ENCODE peak calls at places on chromosome 1, in five cellular contexts. C, B, M, S and G are unnamed samples.

GRCh38 chr1:5576111-5577065 is 415.8 kb downstream of the NPHP4 start:
- DNase-seq in C (no peak), B (no peak), M (no peak), S (no peak), G (no peak)

GRCh38 chr1:171196351-171196750 is 11.3 kb downstream of the FMO2 start:
- DNase-seq in C (no peak), B (no peak), M (no peak), S (no peak), G (no peak)

GRCh38 chr1:94130851-94131595 is 10.1 kb upstream of the ABCA4 start:
- DNase-seq in C (no peak), B (no peak), M (peak), S (no peak), G (no peak)

GRCh38 chr1:241608379-241609033 is 31.7 kb downstream of the CHML start:
- DNase-seq in C (no peak), B (no peak), M (peak), S (no peak), G (no peak)

GRCh38 chr1:85616011-85616705 is 35.6 kb downstream of the CCN1 start:
- DNase-seq in C (peak), B (no peak), M (no peak), S (no peak), G (peak)

GRCh38 chr1:231800071-231800470 is 173.5 kb downstream of the DISC1 start:
- DNase-seq in C (no peak), B (no peak), M (peak), S (no peak), G (no peak)

GRCh38 chr1:199075792-199076191 is 437.0 kb downstream of the PTPRC start:
- DNase-seq in C (no peak), B (no peak), M (no peak), S (no peak), G (no peak)

GRCh38 chr1:233065655-233066054 is 115.2 kb downstream of the NTPCR start:
- DNase-seq in C (no peak), B (no peak), M (no peak), S (no peak), G (no peak)

GRCh38 chr1:195376190-195376589 is 1232.0 kb downstream of the KCNT2 start:
- DNase-seq in C (no peak), B (no peak), M (no peak), S (no peak), G (no peak)

GRCh38 chr1:7136166-7136953 is 351.1 kb downstream of the CAMTA1 start:
- DNase-seq in C (no peak), B (no peak), M (peak), S (no peak), G (peak)

GRCh38 chr1:183956559-183957188 is 80.9 kb downstream of the COLGALT2 start:
- DNase-seq in C (no peak), B (no peak), M (peak), S (no peak), G (no peak)

GRCh38 chr1:116741781-116742565 is 12.3 kb upstream of the CD2 start:
- DNase-seq in C (no peak), B (no peak), M (no peak), S (no peak), G (no peak)

GRCh38 chr1:40703316-40703715 is 11.8 kb downstream of the NFYC start:
- DNase-seq in C (no peak), B (no peak), M (peak), S (no peak), G (no peak)

GRCh38 chr1:180632326-180633088 is 685 bp downstream of the XPR1 start:
- DNase-seq in C (peak), B (peak), M (no peak), S (peak), G (no peak)

GRCh38 chr1:215835951-215836350 is 268.8 kb downstream of the KCTD3 start:
- DNase-seq in C (no peak), B (no peak), M (peak), S (no peak), G (no peak)

GRCh38 chr1:154219511-154219910 is 1.2 kb upstream of the UBAP2L start:
- DNase-seq in C (no peak), B (no peak), M (no peak), S (no peak), G (no peak)

GRCh38 chr1:29655145-29655544 is 418.8 kb downstream of the PTPRU start:
- DNase-seq in C (no peak), B (no peak), M (no peak), S (no peak), G (no peak)

GRCh38 chr1:68974447-68974846 is 477.6 kb upstream of the DEPDC1 start:
- DNase-seq in C (no peak), B (peak), M (no peak), S (no peak), G (no peak)

GRCh38 chr1:246072456-246072855 is 434.6 kb downstream of the SMYD3 start:
- DNase-seq in C (no peak), B (no peak), M (no peak), S (no peak), G (no peak)

GRCh38 chr1:3610165-3610822 is 1.0 kb downstream of the MEGF6 start:
- DNase-seq in C (no peak), B (peak), M (peak), S (no peak), G (no peak)

GRCh38 chr1:152801333-152801732 is 4.8 kb downstream of the LCE1D start:
- DNase-seq in C (no peak), B (no peak), M (no peak), S (no peak), G (no peak)

DNA sequence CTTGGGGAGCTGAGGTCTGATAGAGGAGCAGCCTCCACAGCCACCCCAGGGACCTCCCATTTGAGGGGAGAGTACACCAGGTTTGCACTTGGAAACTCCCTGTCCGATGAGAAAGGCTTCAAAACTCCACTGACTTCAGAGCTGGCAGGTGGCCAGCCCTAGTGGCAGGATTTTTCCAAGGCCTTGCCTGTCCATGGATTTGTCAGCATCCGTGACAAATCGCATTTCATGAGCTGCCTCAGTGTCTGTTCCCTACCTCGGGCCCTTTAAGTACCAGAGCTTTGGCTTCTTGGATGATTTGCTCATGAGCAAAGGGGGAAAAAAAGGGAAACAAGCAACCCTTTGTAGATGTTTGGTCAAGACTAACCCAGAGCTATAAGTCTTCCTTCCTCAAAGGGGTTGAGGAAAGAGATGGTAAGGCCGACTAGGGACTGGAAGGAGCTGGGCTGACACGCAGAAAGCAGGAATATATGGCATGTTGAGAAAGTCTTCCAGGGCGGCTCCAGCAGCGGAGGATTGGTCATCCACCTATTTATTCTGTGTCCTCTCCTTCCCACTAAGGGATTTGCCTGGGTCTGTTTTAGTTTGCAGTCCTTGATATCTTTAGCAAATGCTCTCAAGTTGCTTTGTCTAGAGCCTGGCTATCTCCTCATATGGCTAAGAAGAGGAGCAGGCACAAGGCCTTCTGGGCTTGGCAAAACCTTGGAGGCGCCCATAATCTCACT is 2.7 kb upstream of the HSPG2 start:
- DNase-seq in C (peak), B (no peak), M (peak), S (peak), G (no peak)
- TF ChIP-seq CTCF in C (peak), B (no peak), M (peak), S (no peak), G (peak)

GRCh38 chr1:18920931-18921330 is 18.6 kb upstream of the ALDH4A1 start:
- DNase-seq in C (no peak), B (no peak), M (no peak), S (no peak), G (no peak)

GRCh38 chr1:18923721-18924610 is 21.6 kb upstream of the ALDH4A1 start:
- DNase-seq in C (no peak), B (no peak), M (peak), S (no peak), G (no peak)

GRCh38 chr1:18922848-18923475 is 20.6 kb upstream of the ALDH4A1 start:
- DNase-seq in C (no peak), B (no peak), M (no peak), S (no peak), G (no peak)

GRCh38 chr1:18921506-18922251 is 19.3 kb upstream of the ALDH4A1 start:
- DNase-seq in C (no peak), B (no peak), M (no peak), S (no peak), G (no peak)

GRCh38 chr1:18922319-18922726 is 20.0 kb upstream of the ALDH4A1 start:
- DNase-seq in C (peak), B (no peak), M (peak), S (peak), G (no peak)
- TF ChIP-seq CTCF in C (no peak), B (no peak), M (peak), S (no peak), G (peak)

GRCh38 chr1:18041685-18042355 is 65.8 kb upstream of the IGSF21 start:
- DNase-seq in C (no peak), B (peak), M (no peak), S (no peak), G (no peak)
- TF ChIP-seq CTCF in C (no peak), B (no peak), M (peak), S (no peak), G (no peak)

DNA sequence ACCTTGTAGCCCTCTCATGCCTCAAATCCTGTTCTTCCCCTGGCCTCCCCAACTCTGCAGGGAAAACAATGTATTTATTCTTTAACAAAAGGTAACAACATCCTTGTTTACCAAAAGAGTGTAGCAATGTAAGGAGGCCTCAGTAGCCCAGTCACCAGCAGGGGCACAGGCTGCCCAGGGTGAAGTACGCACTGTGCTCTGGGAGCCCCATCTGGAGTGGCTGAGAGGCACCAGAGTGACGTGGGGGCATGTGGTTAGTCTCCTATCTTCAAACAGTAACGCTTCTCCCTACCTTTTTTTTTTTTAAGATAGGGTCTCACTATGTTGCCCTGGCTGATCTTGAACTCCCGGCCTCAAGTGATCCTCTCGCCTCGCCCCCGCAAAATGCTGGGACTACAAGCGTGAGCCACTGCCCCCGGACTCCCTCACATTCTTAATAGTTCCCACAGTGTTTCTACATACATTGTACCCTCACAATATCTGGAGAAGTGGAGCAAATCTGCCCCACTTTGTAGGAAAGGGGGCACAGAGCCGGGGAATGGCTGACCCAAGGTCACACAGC is 51.3 kb upstream of the ECE1 start:
- DNase-seq in C (no peak), B (no peak), M (no peak), S (no peak), G (no peak)
- TF ChIP-seq CTCF in C (no peak), B (no peak), M (no peak), S (no peak), G (no peak)

GRCh38 chr1:151715726-151716404 is 738 bp downstream of the CELF3 start:
- DNase-seq in C (no peak), B (peak), M (no peak), S (no peak), G (no peak)
- TF ChIP-seq CTCF in C (no peak), B (peak), M (no peak), S (no peak), G (peak)

GRCh38 chr1:115545096-115545720 is 96.6 kb upstream of the VANGL1 start:
- DNase-seq in C (no peak), B (no peak), M (no peak), S (no peak), G (no peak)

GRCh38 chr1:115545791-115546733 is 95.7 kb upstream of the VANGL1 start:
- DNase-seq in C (no peak), B (peak), M (peak), S (peak), G (no peak)

GRCh38 chr1:115539736-115540135 is 102.0 kb upstream of the VANGL1 start:
- DNase-seq in C (no peak), B (no peak), M (no peak), S (no peak), G (no peak)

GRCh38 chr1:115544131-115544530 is 97.6 kb upstream of the VANGL1 start:
- DNase-seq in C (no peak), B (no peak), M (peak), S (no peak), G (no peak)

GRCh38 chr1:115543247-115543646 is 98.5 kb upstream of the VANGL1 start:
- DNase-seq in C (no peak), B (no peak), M (no peak), S (no peak), G (no peak)
- TF ChIP-seq CTCF in C (no peak), B (no peak), M (peak), S (no peak), G (peak)